ENCODE peak calls at places on chromosomes 7 and 10, in seven cellular contexts. A is AG08396; X is cardiac muscle cell; L is HCEC 1CT; Q is CD8-positive, alpha-beta T cell; J is T-helper 1 cell; N is KBM-7. M is an unnamed sample.

GRCh38 chr10:44769449-44769848 is 141.7 kb upstream of the TMEM72 start:
- DNase-seq in X (no peak), L (no peak), N (no peak), A (no peak), Q (no peak), J (no peak), M (no peak)

GRCh38 chr10:36534471-36535002 is 590.9 kb upstream of the ANKRD30A start:
- DNase-seq in L (peak; percentile 99), X (no peak), Q (no peak), N (peak; percentile 99), J (peak; percentile 2), A (peak; percentile 39), M (no peak)

GRCh38 chr10:13773043-13773442 is 186.3 kb downstream of the PRPF18 start:
- DNase-seq in J (no peak), A (no peak), L (no peak), X (no peak), N (no peak), Q (no peak), M (no peak)

GRCh38 chr10:86862786-86863185 is 94.6 kb downstream of the MMRN2 start:
- DNase-seq in X (no peak), A (no peak), J (no peak), L (no peak), Q (no peak), N (no peak), M (no peak)

GRCh38 chr10:12907651-12908050 is 93.9 kb downstream of the CCDC3 start:
- DNase-seq in A (no peak), X (no peak), L (no peak), N (no peak), Q (no peak), J (no peak), M (no peak)

GRCh38 chr10:60954045-60954444 is 10.1 kb upstream of the RHOBTB1 start:
- DNase-seq in N (no peak), A (no peak), X (no peak), J (no peak), L (no peak), Q (no peak), M (no peak)

GRCh38 chr10:79380125-79380917 is 33.1 kb downstream of the PPIF start:
- DNase-seq in A (peak; percentile 75), L (peak; percentile 64), J (no peak), X (no peak), Q (no peak), N (no peak), M (no peak)

GRCh38 chr10:86673827-86674581 is 5.7 kb downstream of the LDB3 start:
- DNase-seq in A (no peak), Q (no peak), N (no peak), X (no peak), L (no peak), J (no peak), M (no peak)

GRCh38 chr7:33258561-33258960 is 129.2 kb downstream of the BBS9 start:
- DNase-seq in J (no peak), X (no peak), N (no peak), A (no peak), L (peak; percentile 65), Q (no peak), M (no peak)

GRCh38 chr7:102451371-102452054 is 13.2 kb downstream of the ALKBH4 start:
- DNase-seq in L (no peak), N (no peak), J (no peak), A (no peak), X (peak; percentile 63), Q (no peak), M (no peak)

GRCh38 chr7:16295558-16295957 is 125.8 kb downstream of the CRPPA start:
- DNase-seq in J (no peak), L (no peak), A (no peak), X (no peak), N (no peak), Q (no peak), M (no peak)

GRCh38 chr10:79402951-79403350 is 42.5 kb downstream of the ZCCHC24 start:
- DNase-seq in Q (no peak), N (no peak), A (no peak), J (no peak), X (no peak), L (no peak), M (peak; percentile 41)

GRCh38 chr10:26436848-26437247 is 1.3 kb upstream of the APBB1IP start:
- DNase-seq in A (no peak), J (no peak), L (no peak), N (no peak), X (no peak), Q (no peak), M (no peak)

GRCh38 chr10:12252882-12253546 is 57.0 kb downstream of the CDC123 start:
- DNase-seq in N (peak; percentile 42), A (no peak), L (no peak), J (peak; percentile 24), X (no peak), Q (no peak), M (no peak)

GRCh38 chr10:67629461-67629971 is 66.5 kb downstream of the CTNNA3 start:
- DNase-seq in J (peak; percentile 16), A (no peak), L (peak; percentile 30), X (peak; percentile 6), Q (no peak), N (no peak), M (no peak)

GRCh38 chr10:104301907-104302690 is 33.1 kb downstream of the GSTO2 start:
- DNase-seq in N (no peak), Q (no peak), X (no peak), J (no peak), A (no peak), L (peak; percentile 47), M (no peak)

GRCh38 chr7:128084896-128085608 is 53.8 kb upstream of the LRRC4 start:
- DNase-seq in L (no peak), Q (no peak), A (peak; percentile 52), J (no peak), N (no peak), X (peak; percentile 41), M (no peak)

GRCh38 chr10:58237014-58237830 is 30.5 kb downstream of the IPMK start:
- DNase-seq in X (no peak), L (peak; percentile 91), Q (no peak), A (peak; percentile 69), N (no peak), J (peak; percentile 1), M (no peak)

GRCh38 chr7:100198266-100198665 is 20.5 kb downstream of the STAG3 start:
- DNase-seq in J (no peak), A (no peak), X (no peak), N (no peak), L (no peak), Q (no peak), M (no peak)

GRCh38 chr10:114430688-114431413 is 26.5 kb upstream of the AFAP1L2 start:
- DNase-seq in X (no peak), A (no peak), J (no peak), Q (no peak), N (no peak), L (no peak), M (no peak)

GRCh38 chr7:36303202-36304098 is 86.2 kb upstream of the ANLN start:
- DNase-seq in A (peak; percentile 87), X (peak; percentile 91), J (no peak), N (no peak), L (peak; percentile 82), Q (no peak), M (no peak)

GRCh38 chr7:47299496-47299895 is 282.4 kb downstream of the TNS3 start:
- DNase-seq in L (no peak), X (no peak), N (no peak), J (no peak), Q (no peak), A (no peak), M (no peak)

GRCh38 chr10:13890233-13890616 is 303.5 kb downstream of the PRPF18 start:
- DNase-seq in A (no peak), L (peak; percentile 23), N (no peak), J (no peak), X (no peak), Q (no peak), M (no peak)

GRCh38 chr7:35037526-35038339 is 448 bp upstream of the DPY19L1 start:
- DNase-seq in L (peak; percentile 97), Q (peak; percentile 90), J (peak; percentile 90), N (peak; percentile 88), X (peak; percentile 96), A (peak; percentile 97), M (peak; percentile 91)

GRCh38 chr10:35585903-35586535 is 19.1 kb upstream of the GJD4 start:
- DNase-seq in A (no peak), J (no peak), L (no peak), Q (no peak), N (no peak), X (no peak), M (no peak)

GRCh38 chr10:43206391-43207235 is 60.3 kb downstream of the RASGEF1A start:
- DNase-seq in X (no peak), J (no peak), A (no peak), N (no peak), L (no peak), Q (peak; percentile 3), M (no peak)

GRCh38 chr10:128147669-128148068 is 21.4 kb upstream of the MKI67 start:
- DNase-seq in Q (no peak), J (no peak), L (peak; percentile 82), N (no peak), X (no peak), A (peak; percentile 63), M (no peak)

GRCh38 chr10:97760461-97761257 is 11.1 kb downstream of the SFRP5 start:
- DNase-seq in J (no peak), X (no peak), L (no peak), N (no peak), Q (no peak), A (no peak), M (no peak)

GRCh38 chr7:150876817-150877526 is 24.7 kb downstream of the AOC1 start:
- DNase-seq in L (peak; percentile 51), A (peak; percentile 85), X (peak; percentile 79), Q (peak; percentile 61), J (no peak), N (peak; percentile 83), M (peak; percentile 22)

GRCh38 chr7:52831321-52831720 is 204.1 kb upstream of the POM121L12 start:
- DNase-seq in A (no peak), L (no peak), N (no peak), Q (no peak), X (no peak), J (no peak), M (no peak)

GRCh38 chr10:35194906-35195305 is 68.3 kb downstream of the CREM start:
- DNase-seq in J (peak; percentile 84), N (peak; percentile 9), X (no peak), Q (peak; percentile 56), A (no peak), L (peak; percentile 55), M (peak; percentile 32)

GRCh38 chr7:156778201-156778600 is 114.8 kb downstream of the LMBR1 start:
- DNase-seq in X (no peak), N (no peak), J (no peak), A (no peak), L (peak; percentile 2), Q (no peak), M (no peak)

GRCh38 chr10:44576715-44577191 is 191.9 kb upstream of the CXCL12 start:
- DNase-seq in X (no peak), N (no peak), J (no peak), Q (peak; percentile 8), L (no peak), A (no peak), M (no peak)

GRCh38 chr10:11093733-11094132 is 76.1 kb downstream of the CELF2 start:
- DNase-seq in J (no peak), Q (no peak), A (no peak), N (no peak), L (no peak), X (no peak), M (no peak)

GRCh38 chr7:132739271-132739955 is 163.1 kb upstream of the PLXNA4 start:
- DNase-seq in Q (no peak), L (peak; percentile 88), A (peak; percentile 67), J (no peak), N (no peak), X (no peak), M (no peak)

GRCh38 chr10:133013478-133013877 is 71.1 kb upstream of the CFAP46 start:
- DNase-seq in N (peak; percentile 27), L (no peak), Q (no peak), A (no peak), J (no peak), X (no peak), M (no peak)

GRCh38 chr7:39291644-39292411 is 274.4 kb upstream of the YAE1 start:
- DNase-seq in Q (no peak), N (no peak), X (no peak), A (no peak), J (no peak), L (no peak), M (no peak)

GRCh38 chr10:12177642-12178041 is 18.0 kb downstream of the NUDT5 start:
- DNase-seq in X (no peak), A (no peak), J (no peak), Q (no peak), N (no peak), L (peak; percentile 48), M (no peak)